ENCODE peak calls at places on chromosome 7, in nine cellular contexts. I is DND-41; Z is activated naive CD4-positive, alpha-beta T cell; V is stimulated activated naive CD4-positive, alpha-beta T cell; M is stimulated activated naive CD8-positive, alpha-beta T cell treated with anti-CD3 and anti-CD28 coated beads, Interleukin-15, amount 100 ng/mL, for 72 hours; J is hepatocyte; R is AG08395; H is GM20000; P is substantia nigra. D is an unnamed sample.

GRCh38 chr7:90530263-90530662 is 60.8 kb downstream of the PTTG1IP2 start:
- DNase-seq in I (no peak), Z (no peak), V (no peak), M (no peak), J (no peak), R (peak), H (no peak), P (no peak), D (no peak)

GRCh38 chr7:74051193-74051592 is 23.2 kb downstream of the ELN start:
- DNase-seq in I (no peak), Z (no peak), V (no peak), M (no peak), J (peak), R (no peak), H (no peak), P (no peak), D (no peak)

GRCh38 chr7:8305625-8306388 is 43.8 kb upstream of the ICA1 start:
- DNase-seq in I (no peak), Z (no peak), V (no peak), M (no peak), J (no peak), R (no peak), H (no peak), P (no peak), D (no peak)

GRCh38 chr7:45174328-45174610 is 16.7 kb downstream of the RAMP3 start:
- DNase-seq in I (no peak), Z (no peak), V (no peak), M (no peak), J (no peak), R (no peak), H (no peak), P (no peak), D (no peak)

GRCh38 chr7:64558323-64558705 is 4.6 kb downstream of the ZNF680 start:
- DNase-seq in I (no peak), Z (no peak), V (no peak), M (no peak), J (no peak), R (no peak), H (no peak), P (no peak), D (no peak)

GRCh38 chr7:112101083-112101846 is 104.9 kb downstream of the DOCK4 start:
- DNase-seq in I (no peak), Z (no peak), V (no peak), M (no peak), J (peak), R (no peak), H (no peak), P (no peak), D (no peak)

GRCh38 chr7:129845972-129846327 is 106.8 kb downstream of the UBE2H start:
- DNase-seq in I (no peak), Z (no peak), V (no peak), M (no peak), J (no peak), R (peak), H (no peak), P (no peak), D (no peak)

GRCh38 chr7:28107960-28108359 is 72.6 kb downstream of the JAZF1 start:
- DNase-seq in I (no peak), Z (no peak), V (no peak), M (no peak), J (no peak), R (no peak), H (no peak), P (no peak), D (no peak)

GRCh38 chr7:90723233-90723632 is 127.1 kb downstream of the CDK14 start:
- DNase-seq in I (no peak), Z (no peak), V (no peak), M (no peak), J (no peak), R (no peak), H (no peak), P (no peak), D (no peak)

GRCh38 chr7:22127835-22128527 is 182.3 kb upstream of the CDCA7L start:
- DNase-seq in I (no peak), Z (no peak), V (no peak), M (no peak), J (no peak), R (no peak), H (no peak), P (no peak), D (no peak)

GRCh38 chr7:47565841-47566240 is 16.1 kb downstream of the TNS3 start:
- DNase-seq in I (no peak), Z (no peak), V (no peak), M (no peak), J (no peak), R (no peak), H (no peak), P (no peak), D (no peak)

GRCh38 chr7:9502269-9502668 is 1068.9 kb downstream of the NXPH1 start:
- DNase-seq in I (no peak), Z (no peak), V (no peak), M (no peak), J (no peak), R (no peak), H (no peak), P (no peak), D (no peak)

GRCh38 chr7:38929460-38930171 is 20.6 kb upstream of the VPS41 start:
- DNase-seq in I (no peak), Z (no peak), V (no peak), M (no peak), J (no peak), R (no peak), H (no peak), P (no peak), D (no peak)

GRCh38 chr7:30207376-30207775 is 72.6 kb downstream of the MTURN start:
- DNase-seq in I (no peak), Z (no peak), V (no peak), M (no peak), J (no peak), R (no peak), H (no peak), P (no peak), D (no peak)

GRCh38 chr7:30988346-30989005 is 24.7 kb downstream of the GHRHR start:
- DNase-seq in I (no peak), Z (no peak), V (no peak), M (no peak), J (peak), R (peak), H (no peak), P (peak), D (peak)

GRCh38 chr7:131546126-131546525 is 10.3 kb downstream of the PODXL start:
- DNase-seq in I (no peak), Z (no peak), V (no peak), M (no peak), J (no peak), R (no peak), H (no peak), P (no peak), D (no peak)

GRCh38 chr7:145016068-145016467 is 180.2 kb upstream of the TPK1 start:
- DNase-seq in I (no peak), Z (no peak), V (no peak), M (no peak), J (no peak), R (no peak), H (no peak), P (no peak), D (no peak)

GRCh38 chr7:89623018-89623672 is 531.1 kb upstream of the STEAP1 start:
- DNase-seq in I (peak), Z (no peak), V (no peak), M (peak), J (peak), R (peak), H (peak), P (no peak), D (no peak)

GRCh38 chr7:51455948-51456347 is 139.3 kb upstream of the COBL start:
- DNase-seq in I (no peak), Z (no peak), V (no peak), M (no peak), J (no peak), R (no peak), H (no peak), P (no peak), D (no peak)

GRCh38 chr7:137642467-137642866 is 204.3 kb downstream of the DGKI start:
- DNase-seq in I (no peak), Z (no peak), V (no peak), M (no peak), J (no peak), R (peak), H (no peak), P (no peak), D (no peak)

D was measured in occipital lobe.